ENCODE peak calls at places on chromosomes 11 and 22, in six cellular contexts. C is retinal pigment epithelial cell, J is nucleus accumbens, R is NCI-H774, Y is NCI-H460, N is heart left ventricle. L is an unnamed sample.

GRCh38 chr11:43760902-43761301 is 80.4 kb downstream of the HSD17B12 start:
- DNase-seq in C (no peak), J (no peak), R (no peak), Y (no peak), N (no peak), L (no peak)

GRCh38 chr11:130042093-130042591 is 27.6 kb upstream of the APLP2 start:
- DNase-seq in C (peak), J (no peak), R (peak), Y (peak), N (no peak), L (no peak)

GRCh38 chr22:38477515-38477914 is 9.6 kb downstream of the KDELR3 start:
- DNase-seq in C (no peak), J (no peak), R (no peak), Y (no peak), N (no peak), L (no peak)

GRCh38 chr22:19568337-19569311 is 44.4 kb upstream of the CLDN5 start:
- DNase-seq in C (no peak), J (no peak), R (no peak), Y (no peak), N (peak), L (no peak)

GRCh38 chr11:120137187-120137610 is 714 bp downstream of the TRIM29 start:
- DNase-seq in C (no peak), J (no peak), R (no peak), Y (no peak), N (no peak), L (no peak)

GRCh38 chr11:105033344-105033743 is 1.6 kb downstream of the CASP1 start:
- DNase-seq in C (no peak), J (no peak), R (no peak), Y (no peak), N (no peak), L (no peak)

GRCh38 chr11:112318193-112318592 is 57.5 kb upstream of the PLET1 start:
- DNase-seq in C (peak), J (no peak), R (no peak), Y (peak), N (no peak), L (no peak)

GRCh38 chr11:18361154-18361553 is 33.2 kb upstream of the LDHA start:
- DNase-seq in C (no peak), J (no peak), R (no peak), Y (no peak), N (no peak), L (no peak)

GRCh38 chr11:27287205-27287604 is 75.8 kb downstream of the CCDC34 start:
- DNase-seq in C (no peak), J (no peak), R (no peak), Y (no peak), N (no peak), L (no peak)

GRCh38 chr11:61627831-61628753 is 47.2 kb upstream of the SYT7 start:
- DNase-seq in C (no peak), J (peak), R (peak), Y (peak), N (peak), L (no peak)

GRCh38 chr22:23498811-23499798 is 81.0 kb downstream of the IGLL1 start:
- DNase-seq in C (no peak), J (no peak), R (no peak), Y (no peak), N (no peak), L (no peak)

GRCh38 chr22:39026509-39027150 is 5.7 kb downstream of the APOBEC3D start:
- DNase-seq in C (no peak), J (no peak), R (no peak), Y (no peak), N (no peak), L (no peak)